ENCODE peak calls at places on chromosome X, in ten cellular contexts. One of them, this sample, is unnamed.
A peak's percentile ranks its signal among the peaks of the same experiment; 100 is the strongest.

GRCh38 chrX:136268051-136269048 is 17.1 kb upstream of the MAP7D3 start:
- DNase-seq in NCI-H226: no peak
- DNase-seq in effector CD4-positive, alpha-beta T cell: peak; percentile 28
- DNase-seq in neural crest cell: peak; percentile 41
- DNase-seq in BJ: no peak
- DNase-seq in stromal cell of bone marrow: no peak
- DNase-seq in mammary epithelial cell: no peak
- DNase-seq in T-helper 2 cell: peak; percentile 7
- DNase-seq in GDM1: peak; percentile 20
- DNase-seq in prostate gland: peak; percentile 4
- DNase-seq in this sample: peak; percentile 13

GRCh38 chrX:71536285-71536684 is 3.4 kb downstream of the OGT start:
- DNase-seq in NCI-H226: no peak
- DNase-seq in effector CD4-positive, alpha-beta T cell: no peak
- DNase-seq in neural crest cell: no peak
- DNase-seq in BJ: no peak
- DNase-seq in stromal cell of bone marrow: no peak
- DNase-seq in mammary epithelial cell: peak; percentile 6
- DNase-seq in T-helper 2 cell: no peak
- DNase-seq in GDM1: no peak
- DNase-seq in prostate gland: no peak
- DNase-seq in this sample: no peak

GRCh38 chrX:70033348-70033747 is 16.4 kb downstream of the AWAT2 start:
- DNase-seq in NCI-H226: no peak
- DNase-seq in effector CD4-positive, alpha-beta T cell: no peak
- DNase-seq in neural crest cell: peak; percentile 36
- DNase-seq in BJ: no peak
- DNase-seq in stromal cell of bone marrow: no peak
- DNase-seq in mammary epithelial cell: no peak
- DNase-seq in T-helper 2 cell: no peak
- DNase-seq in GDM1: peak; percentile 32
- DNase-seq in prostate gland: no peak
- DNase-seq in this sample: no peak

GRCh38 chrX:123324628-123325027 is 140.6 kb downstream of the GRIA3 start:
- DNase-seq in NCI-H226: no peak
- DNase-seq in effector CD4-positive, alpha-beta T cell: no peak
- DNase-seq in neural crest cell: no peak
- DNase-seq in BJ: no peak
- DNase-seq in stromal cell of bone marrow: no peak
- DNase-seq in mammary epithelial cell: no peak
- DNase-seq in T-helper 2 cell: no peak
- DNase-seq in GDM1: no peak
- DNase-seq in prostate gland: no peak
- DNase-seq in this sample: no peak

GRCh38 chrX:67777148-67777547 is 233.3 kb downstream of the AR start:
- DNase-seq in NCI-H226: no peak
- DNase-seq in effector CD4-positive, alpha-beta T cell: no peak
- DNase-seq in neural crest cell: no peak
- DNase-seq in BJ: no peak
- DNase-seq in stromal cell of bone marrow: no peak
- DNase-seq in mammary epithelial cell: no peak
- DNase-seq in T-helper 2 cell: no peak
- DNase-seq in GDM1: no peak
- DNase-seq in prostate gland: no peak
- DNase-seq in this sample: no peak

GRCh38 chrX:133297284-133297683 is 79.1 kb upstream of the TFDP3 start:
- DNase-seq in NCI-H226: peak; percentile 12
- DNase-seq in effector CD4-positive, alpha-beta T cell: no peak
- DNase-seq in neural crest cell: no peak
- DNase-seq in BJ: no peak
- DNase-seq in stromal cell of bone marrow: peak; percentile 32
- DNase-seq in mammary epithelial cell: peak; percentile 58
- DNase-seq in T-helper 2 cell: no peak
- DNase-seq in GDM1: no peak
- DNase-seq in prostate gland: no peak
- DNase-seq in this sample: no peak

GRCh38 chrX:18146954-18147353 is 73.7 kb downstream of the BEND2 start:
- DNase-seq in NCI-H226: no peak
- DNase-seq in effector CD4-positive, alpha-beta T cell: no peak
- DNase-seq in neural crest cell: peak; percentile 18
- DNase-seq in BJ: no peak
- DNase-seq in stromal cell of bone marrow: no peak
- DNase-seq in mammary epithelial cell: no peak
- DNase-seq in T-helper 2 cell: no peak
- DNase-seq in GDM1: no peak
- DNase-seq in prostate gland: no peak
- DNase-seq in this sample: no peak

GRCh38 chrX:15918003-15918402 is 63.4 kb upstream of the AP1S2 start:
- DNase-seq in NCI-H226: no peak
- DNase-seq in effector CD4-positive, alpha-beta T cell: no peak
- DNase-seq in neural crest cell: no peak
- DNase-seq in BJ: no peak
- DNase-seq in stromal cell of bone marrow: no peak
- DNase-seq in mammary epithelial cell: no peak
- DNase-seq in T-helper 2 cell: no peak
- DNase-seq in GDM1: no peak
- DNase-seq in prostate gland: no peak
- DNase-seq in this sample: no peak

GRCh38 chrX:53268173-53268572 is 13.2 kb downstream of the IQSEC2 start:
- DNase-seq in NCI-H226: no peak
- DNase-seq in effector CD4-positive, alpha-beta T cell: no peak
- DNase-seq in neural crest cell: no peak
- DNase-seq in BJ: no peak
- DNase-seq in stromal cell of bone marrow: no peak
- DNase-seq in mammary epithelial cell: peak; percentile 80
- DNase-seq in T-helper 2 cell: no peak
- DNase-seq in GDM1: no peak
- DNase-seq in prostate gland: no peak
- DNase-seq in this sample: no peak

GRCh38 chrX:108347800-108348199 is 90.4 kb downstream of the COL4A6 start:
- DNase-seq in NCI-H226: no peak
- DNase-seq in effector CD4-positive, alpha-beta T cell: no peak
- DNase-seq in neural crest cell: peak; percentile 32
- DNase-seq in BJ: no peak
- DNase-seq in stromal cell of bone marrow: no peak
- DNase-seq in mammary epithelial cell: no peak
- DNase-seq in T-helper 2 cell: no peak
- DNase-seq in GDM1: no peak
- DNase-seq in prostate gland: no peak
- DNase-seq in this sample: no peak

GRCh38 chrX:21905976-21906375 is 34.5 kb upstream of the SMS start:
- DNase-seq in NCI-H226: no peak
- DNase-seq in effector CD4-positive, alpha-beta T cell: no peak
- DNase-seq in neural crest cell: no peak
- DNase-seq in BJ: no peak
- DNase-seq in stromal cell of bone marrow: no peak
- DNase-seq in mammary epithelial cell: no peak
- DNase-seq in T-helper 2 cell: no peak
- DNase-seq in GDM1: no peak
- DNase-seq in prostate gland: no peak
- DNase-seq in this sample: no peak

GRCh38 chrX:80354966-80355465 is 65.2 kb upstream of the TENT5D start:
- DNase-seq in NCI-H226: no peak
- DNase-seq in effector CD4-positive, alpha-beta T cell: no peak
- DNase-seq in neural crest cell: no peak
- DNase-seq in BJ: no peak
- DNase-seq in stromal cell of bone marrow: no peak
- DNase-seq in mammary epithelial cell: no peak
- DNase-seq in T-helper 2 cell: no peak
- DNase-seq in GDM1: no peak
- DNase-seq in prostate gland: no peak
- DNase-seq in this sample: no peak